ENCODE peak calls at places on chromosomes 16 and 17, in ten cellular contexts. One of them, this sample, is unnamed.

GRCh38 chr17:81840826-81841778 is 6.3 kb upstream of the PPP1R27 start:
- DNase-seq in tibial artery: no peak
- DNase-seq in left ventricle myocardium inferior: peak; percentile 50
- DNase-seq in A549: no peak
- DNase-seq in A673: no peak
- DNase-seq in esophagus squamous epithelium: no peak
- DNase-seq in cardiac muscle cell: no peak
- DNase-seq in IMR-90: no peak
- DNase-seq in thoracic aorta: no peak
- DNase-seq in left lung: peak; percentile 81
- DNase-seq in this sample: no peak

GRCh38 chr16:48492131-48492530 is 106.9 kb upstream of the SIAH1 start:
- DNase-seq in IMR-90: peak; percentile 63
- DNase-seq in thoracic aorta: no peak
- DNase-seq in esophagus squamous epithelium: no peak
- DNase-seq in tibial artery: no peak
- DNase-seq in cardiac muscle cell: peak; percentile 91
- DNase-seq in left lung: no peak
- DNase-seq in A673: no peak
- DNase-seq in A549: no peak
- DNase-seq in left ventricle myocardium inferior: no peak
- DNase-seq in this sample: no peak

GRCh38 chr16:19415461-19415860 is 2.2 kb upstream of the TMC5 start:
- DNase-seq in left lung: no peak
- DNase-seq in tibial artery: no peak
- DNase-seq in thoracic aorta: no peak
- DNase-seq in A673: no peak
- DNase-seq in cardiac muscle cell: no peak
- DNase-seq in IMR-90: no peak
- DNase-seq in esophagus squamous epithelium: no peak
- DNase-seq in A549: no peak
- DNase-seq in left ventricle myocardium inferior: no peak
- DNase-seq in this sample: no peak

GRCh38 chr17:81484195-81484979 is 28.2 kb downstream of the ACTG1 start:
- DNase-seq in left ventricle myocardium inferior: peak; percentile 88
- DNase-seq in IMR-90: peak; percentile 71
- DNase-seq in cardiac muscle cell: peak; percentile 84
- DNase-seq in esophagus squamous epithelium: peak; percentile 36
- DNase-seq in A673: peak; percentile 90
- DNase-seq in thoracic aorta: peak; percentile 40
- DNase-seq in tibial artery: peak; percentile 82
- DNase-seq in left lung: peak; percentile 99
- DNase-seq in A549: peak; percentile 80
- DNase-seq in this sample: peak; percentile 96

GRCh38 chr16:66692341-66692740 is 4.2 kb downstream of the CMTM4 start:
- DNase-seq in cardiac muscle cell: no peak
- DNase-seq in A673: no peak
- DNase-seq in A549: no peak
- DNase-seq in thoracic aorta: no peak
- DNase-seq in tibial artery: no peak
- DNase-seq in left ventricle myocardium inferior: no peak
- DNase-seq in IMR-90: no peak
- DNase-seq in esophagus squamous epithelium: no peak
- DNase-seq in left lung: no peak
- DNase-seq in this sample: no peak

GRCh38 chr17:61583242-61583641 is 7.8 kb downstream of the NACA2 start:
- DNase-seq in left ventricle myocardium inferior: no peak
- DNase-seq in thoracic aorta: no peak
- DNase-seq in tibial artery: no peak
- DNase-seq in left lung: no peak
- DNase-seq in esophagus squamous epithelium: no peak
- DNase-seq in cardiac muscle cell: peak; percentile 66
- DNase-seq in IMR-90: peak; percentile 83
- DNase-seq in A549: peak; percentile 73
- DNase-seq in A673: peak; percentile 66
- DNase-seq in this sample: no peak

GRCh38 chr16:61862756-61863155 is 173.5 kb downstream of the CDH8 start:
- DNase-seq in A549: no peak
- DNase-seq in thoracic aorta: no peak
- DNase-seq in IMR-90: no peak
- DNase-seq in tibial artery: no peak
- DNase-seq in left lung: no peak
- DNase-seq in A673: no peak
- DNase-seq in left ventricle myocardium inferior: no peak
- DNase-seq in cardiac muscle cell: no peak
- DNase-seq in esophagus squamous epithelium: no peak
- DNase-seq in this sample: no peak

GRCh38 chr16:62424206-62424605 is 388.0 kb upstream of the CDH8 start:
- DNase-seq in esophagus squamous epithelium: no peak
- DNase-seq in IMR-90: no peak
- DNase-seq in cardiac muscle cell: no peak
- DNase-seq in tibial artery: no peak
- DNase-seq in left lung: no peak
- DNase-seq in A673: no peak
- DNase-seq in thoracic aorta: no peak
- DNase-seq in left ventricle myocardium inferior: no peak
- DNase-seq in A549: no peak
- DNase-seq in this sample: no peak

GRCh38 chr17:66675991-66676371 is 158.9 kb upstream of the CACNG5 start:
- DNase-seq in IMR-90: no peak
- DNase-seq in esophagus squamous epithelium: no peak
- DNase-seq in left ventricle myocardium inferior: no peak
- DNase-seq in cardiac muscle cell: no peak
- DNase-seq in tibial artery: no peak
- DNase-seq in thoracic aorta: no peak
- DNase-seq in A673: no peak
- DNase-seq in left lung: no peak
- DNase-seq in A549: no peak
- DNase-seq in this sample: no peak

GRCh38 chr17:32356750-32357149 is 6.8 kb downstream of the ZNF207 start:
- DNase-seq in left ventricle myocardium inferior: no peak
- DNase-seq in A549: no peak
- DNase-seq in A673: no peak
- DNase-seq in left lung: no peak
- DNase-seq in esophagus squamous epithelium: no peak
- DNase-seq in thoracic aorta: no peak
- DNase-seq in cardiac muscle cell: no peak
- DNase-seq in tibial artery: no peak
- DNase-seq in IMR-90: no peak
- DNase-seq in this sample: no peak

GRCh38 chr17:32356378-32356743 is 6.4 kb downstream of the ZNF207 start:
- DNase-seq in A549: no peak
- DNase-seq in tibial artery: no peak
- DNase-seq in left lung: no peak
- DNase-seq in thoracic aorta: no peak
- DNase-seq in IMR-90: no peak
- DNase-seq in cardiac muscle cell: no peak
- DNase-seq in esophagus squamous epithelium: no peak
- DNase-seq in A673: no peak
- DNase-seq in left ventricle myocardium inferior: no peak
- DNase-seq in this sample: no peak

GRCh38 chr17:32350662-32351418 is 883 bp downstream of the ZNF207 start:
- DNase-seq in IMR-90: peak; percentile 62
- DNase-seq in left ventricle myocardium inferior: no peak
- DNase-seq in esophagus squamous epithelium: no peak
- DNase-seq in tibial artery: peak; percentile 55
- DNase-seq in cardiac muscle cell: peak; percentile 80
- DNase-seq in A549: no peak
- DNase-seq in thoracic aorta: no peak
- DNase-seq in left lung: no peak
- DNase-seq in A673: peak; percentile 59
- DNase-seq in this sample: peak; percentile 47

GRCh38 chr17:32357615-32358014 is 7.7 kb downstream of the ZNF207 start:
- DNase-seq in thoracic aorta: no peak
- DNase-seq in cardiac muscle cell: no peak
- DNase-seq in tibial artery: no peak
- DNase-seq in A549: no peak
- DNase-seq in A673: no peak
- DNase-seq in left ventricle myocardium inferior: no peak
- DNase-seq in left lung: no peak
- DNase-seq in esophagus squamous epithelium: no peak
- DNase-seq in IMR-90: no peak
- DNase-seq in this sample: no peak

GRCh38 chr17:32355649-32356377 is 5.9 kb downstream of the ZNF207 start:
- DNase-seq in cardiac muscle cell: peak; percentile 18
- DNase-seq in thoracic aorta: no peak
- DNase-seq in IMR-90: no peak
- DNase-seq in left ventricle myocardium inferior: no peak
- DNase-seq in A549: no peak
- DNase-seq in left lung: no peak
- DNase-seq in A673: no peak
- DNase-seq in esophagus squamous epithelium: no peak
- DNase-seq in tibial artery: no peak
- DNase-seq in this sample: no peak
- H3K4me1 ChIP-seq in cardiac muscle cell: peaks cover 28% of the 10 kb centered on the region
- H3K4me1 ChIP-seq in thoracic aorta: peaks cover 44% of the 10 kb centered on the region
- H3K4me1 ChIP-seq in IMR-90: peaks cover 6% of the 10 kb centered on the region
- H3K4me1 ChIP-seq in left ventricle myocardium inferior: peaks cover 93% of the 10 kb centered on the region
- H3K4me1 ChIP-seq in A549: peaks cover 50% of the 10 kb centered on the region
- H3K4me1 ChIP-seq in left lung: peaks cover 70% of the 10 kb centered on the region
- H3K4me1 ChIP-seq in A673: peaks cover 18% of the 10 kb centered on the region
- H3K4me1 ChIP-seq in esophagus squamous epithelium: peaks cover 64% of the 10 kb centered on the region
- H3K4me1 ChIP-seq in tibial artery: peaks cover 54% of the 10 kb centered on the region
- H3K4me1 ChIP-seq in this sample: peaks cover 30% of the 10 kb centered on the region

DNA sequence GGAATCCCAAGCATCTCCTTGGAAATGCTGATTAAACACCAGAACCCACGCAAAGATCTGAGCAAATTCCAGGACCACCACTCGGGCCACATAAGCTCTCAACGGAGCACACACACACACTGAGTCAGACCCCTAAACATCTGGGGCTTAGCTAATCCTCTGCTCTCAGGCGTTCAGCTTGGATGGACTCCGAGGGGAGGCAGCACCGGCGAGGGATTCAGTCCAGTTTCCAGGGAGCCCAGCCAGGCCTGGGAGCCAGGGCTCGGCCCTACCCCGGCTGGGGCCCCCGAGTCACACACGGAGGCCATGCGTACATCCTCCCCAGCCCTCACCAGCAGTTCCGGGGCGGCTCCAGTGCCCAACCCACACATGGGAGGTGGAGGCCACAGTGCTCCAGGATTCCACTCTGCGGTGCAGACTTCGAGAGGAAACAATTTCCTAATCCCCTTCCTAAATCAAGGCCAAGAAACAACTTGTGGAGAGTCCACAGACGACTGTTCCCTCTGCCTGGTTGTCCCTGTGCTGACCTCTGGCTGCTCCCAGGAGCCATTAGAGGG is 70.5 kb downstream of the GAS7 start:
- DNase-seq in A549: no peak
- DNase-seq in left lung: peak; percentile 85
- DNase-seq in cardiac muscle cell: peak; percentile 98
- DNase-seq in tibial artery: peak; percentile 94
- DNase-seq in thoracic aorta: peak; percentile 28
- DNase-seq in esophagus squamous epithelium: no peak
- DNase-seq in A673: no peak
- DNase-seq in left ventricle myocardium inferior: peak; percentile 87
- DNase-seq in IMR-90: peak; percentile 99
- DNase-seq in this sample: no peak
- TF ChIP-seq CTCF in A549: no peak
- TF ChIP-seq CTCF in left lung: no peak
- TF ChIP-seq CTCF in cardiac muscle cell: peak; percentile 18
- TF ChIP-seq CTCF in tibial artery: no peak
- TF ChIP-seq CTCF in thoracic aorta: no peak
- TF ChIP-seq CTCF in esophagus squamous epithelium: no peak
- TF ChIP-seq CTCF in A673: no peak
- TF ChIP-seq CTCF in left ventricle myocardium inferior: no peak
- TF ChIP-seq CTCF in IMR-90: peak; percentile 28
- TF ChIP-seq CTCF in this sample: no peak

GRCh38 chr16:88911946-88912310 is 45.5 kb upstream of the PABPN1L start:
- DNase-seq in A673: no peak
- DNase-seq in left lung: no peak
- DNase-seq in IMR-90: no peak
- DNase-seq in A549: no peak
- DNase-seq in cardiac muscle cell: no peak
- DNase-seq in esophagus squamous epithelium: no peak
- DNase-seq in tibial artery: no peak
- DNase-seq in left ventricle myocardium inferior: no peak
- DNase-seq in thoracic aorta: no peak
- DNase-seq in this sample: no peak
- H3K4me1 ChIP-seq in A673: peaks cover 8% of the 10 kb centered on the region
- H3K4me1 ChIP-seq in left lung: peaks cover 4% of the 10 kb centered on the region
- H3K4me1 ChIP-seq in IMR-90: no peaks in the 10 kb centered on the region
- H3K4me1 ChIP-seq in A549: peaks cover 5% of the 10 kb centered on the region
- H3K4me1 ChIP-seq in cardiac muscle cell: no peaks in the 10 kb centered on the region
- H3K4me1 ChIP-seq in esophagus squamous epithelium: peaks cover 9% of the 10 kb centered on the region
- H3K4me1 ChIP-seq in tibial artery: peaks cover 16% of the 10 kb centered on the region
- H3K4me1 ChIP-seq in left ventricle myocardium inferior: peaks cover 58% of the 10 kb centered on the region
- H3K4me1 ChIP-seq in thoracic aorta: no peaks in the 10 kb centered on the region
- H3K4me1 ChIP-seq in this sample: no peaks in the 10 kb centered on the region

DNA sequence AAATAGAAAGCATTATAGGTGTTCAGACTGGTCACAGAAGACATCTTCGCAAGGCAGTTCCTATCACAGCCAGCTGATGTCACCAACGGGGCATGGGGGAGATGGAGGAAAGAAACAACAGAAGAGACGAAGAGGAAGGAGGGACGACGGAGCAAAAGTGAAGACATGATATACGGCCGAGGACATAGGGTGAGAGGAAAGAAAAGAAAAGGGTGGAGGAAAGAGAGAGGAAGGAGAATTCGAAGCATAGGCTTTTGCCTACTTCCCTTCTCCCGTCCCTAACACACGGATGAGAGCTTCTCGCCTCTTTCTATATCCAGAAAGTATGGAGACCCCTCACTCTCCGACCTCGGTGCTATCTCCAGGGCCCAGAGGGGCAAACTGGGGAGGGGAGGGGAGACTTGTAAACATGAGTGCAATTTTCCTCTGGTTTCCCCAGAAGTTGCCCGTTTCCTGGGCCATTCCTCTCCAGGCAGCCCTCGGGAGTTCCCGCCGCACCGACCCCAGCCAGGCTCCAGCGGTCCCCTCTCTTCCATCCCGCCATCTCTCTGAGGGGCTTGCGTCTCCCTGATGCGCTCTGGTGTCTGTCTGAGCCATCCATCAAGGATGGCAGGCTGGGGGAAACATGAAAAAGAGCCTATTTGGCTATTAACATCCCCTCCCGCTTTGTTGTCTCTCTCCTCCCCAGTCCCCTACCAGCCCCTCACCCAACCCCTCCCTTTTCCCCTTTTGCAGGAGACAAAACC is 26.0 kb downstream of the COPZ2 start:
- DNase-seq in thoracic aorta: no peak
- DNase-seq in left lung: no peak
- DNase-seq in IMR-90: peak; percentile 25
- DNase-seq in left ventricle myocardium inferior: no peak
- DNase-seq in A673: peak; percentile 88
- DNase-seq in tibial artery: no peak
- DNase-seq in esophagus squamous epithelium: no peak
- DNase-seq in A549: peak; percentile 78
- DNase-seq in cardiac muscle cell: peak; percentile 56
- DNase-seq in this sample: peak; percentile 83
- TF ChIP-seq CTCF in thoracic aorta: no peak
- TF ChIP-seq CTCF in left lung: peak; percentile 12
- TF ChIP-seq CTCF in IMR-90: peak; percentile 49
- TF ChIP-seq CTCF in left ventricle myocardium inferior: peak; percentile 38
- TF ChIP-seq CTCF in A673: peak; percentile 81
- TF ChIP-seq CTCF in tibial artery: no peak
- TF ChIP-seq CTCF in esophagus squamous epithelium: no peak
- TF ChIP-seq CTCF in A549: peak; percentile 39
- TF ChIP-seq CTCF in cardiac muscle cell: peak; percentile 63
- TF ChIP-seq CTCF in this sample: peak; percentile 97

DNA sequence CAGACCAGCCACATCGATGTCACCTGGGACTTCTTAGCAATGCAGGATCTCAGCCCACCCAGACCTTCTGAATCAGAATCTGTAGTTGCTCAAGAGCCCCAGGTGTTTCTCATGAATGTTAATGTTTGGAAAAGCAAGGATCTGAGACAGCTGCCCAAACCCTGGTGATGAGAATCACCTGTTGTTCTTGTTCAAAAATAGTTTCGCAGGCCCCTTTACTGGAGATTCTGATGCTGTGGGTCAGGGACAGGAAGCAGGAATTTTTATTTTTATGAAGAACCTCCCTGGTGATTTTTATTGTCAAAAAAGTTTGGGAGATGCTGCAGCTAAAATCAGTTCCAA is 56.8 kb downstream of the MARCHF10 start:
- DNase-seq in left ventricle myocardium inferior: no peak
- DNase-seq in left lung: no peak
- DNase-seq in tibial artery: no peak
- DNase-seq in cardiac muscle cell: no peak
- DNase-seq in esophagus squamous epithelium: no peak
- DNase-seq in IMR-90: peak; percentile 12
- DNase-seq in A673: no peak
- DNase-seq in A549: no peak
- DNase-seq in thoracic aorta: no peak
- DNase-seq in this sample: no peak
- H3K4me1 ChIP-seq in left ventricle myocardium inferior: peaks cover 4% of the 10 kb centered on the region
- H3K4me1 ChIP-seq in left lung: no peaks in the 10 kb centered on the region
- H3K4me1 ChIP-seq in tibial artery: no peaks in the 10 kb centered on the region
- H3K4me1 ChIP-seq in cardiac muscle cell: no peaks in the 10 kb centered on the region
- H3K4me1 ChIP-seq in esophagus squamous epithelium: no peaks in the 10 kb centered on the region
- H3K4me1 ChIP-seq in IMR-90: peaks cover 11% of the 10 kb centered on the region
- H3K4me1 ChIP-seq in A673: no peaks in the 10 kb centered on the region
- H3K4me1 ChIP-seq in A549: no peaks in the 10 kb centered on the region
- H3K4me1 ChIP-seq in thoracic aorta: no peaks in the 10 kb centered on the region
- H3K4me1 ChIP-seq in this sample: no peaks in the 10 kb centered on the region

This sample was measured in Caco-2.